ENCODE peak calls at places on chromosomes 7 and 10, in ten cellular contexts. J is GF-D8; W is sciatic nerve; C is astrocyte; Y is Right ventricle myocardium superior; Z is endothelial cell; X is NCI-H2171 treated with DMSO at 0.1 percent for 48 hours; Q is mesenchymal stem cell; T is stimulated activated CD4-positive, alpha-beta T cell treated with anti-CD3 and anti-CD28 coated beads, TNF-alpha, amount 100 ng/mL, for 24 hours; B is activated T-cell treated with anti-CD3 and anti-CD28 coated beads for 48 hours. H is an unnamed sample.

GRCh38 chr10:129589546-129589945 is 122.5 kb downstream of the MGMT start:
- DNase-seq in J (no peak), W (peak; percentile 35), C (no peak), Y (no peak), Z (no peak), X (no peak), Q (no peak), T (no peak), B (no peak), H (no peak)

GRCh38 chr7:142856565-142857245 is 1.8 kb downstream of the EPHB6 start:
- DNase-seq in J (no peak), W (no peak), C (no peak), Y (no peak), Z (no peak), X (no peak), Q (no peak), T (no peak), B (no peak), H (no peak)

GRCh38 chr7:8131694-8132605 is 130.0 kb downstream of the ICA1 start:
- DNase-seq in J (no peak), W (no peak), C (no peak), Y (no peak), Z (no peak), X (no peak), Q (no peak), T (no peak), B (no peak), H (no peak)

GRCh38 chr10:104650072-104650471 is 9.0 kb downstream of the SORCS3 start:
- DNase-seq in J (no peak), W (no peak), C (no peak), Y (no peak), Z (no peak), X (no peak), Q (no peak), T (no peak), B (no peak), H (no peak)

GRCh38 chr10:28737096-28737495 is 59.8 kb downstream of the BAMBI start:
- DNase-seq in J (no peak), W (no peak), C (no peak), Y (no peak), Z (no peak), X (no peak), Q (no peak), T (no peak), B (no peak), H (no peak)

GRCh38 chr10:47026301-47027107 is 115.3 kb downstream of the PTPN20 start:
- DNase-seq in J (no peak), W (peak; percentile 43), C (no peak), Y (peak; percentile 35), Z (peak; percentile 2), X (no peak), Q (no peak), T (no peak), B (no peak), H (no peak)

GRCh38 chr10:77245953-77246352 is 391.7 kb downstream of the KCNMA1 start:
- DNase-seq in J (peak; percentile 39), W (no peak), C (peak; percentile 70), Y (no peak), Z (no peak), X (no peak), Q (peak; percentile 76), T (no peak), B (no peak), H (no peak)

GRCh38 chr10:132704008-132704814 is 81.7 kb downstream of the NKX6-2 start:
- DNase-seq in J (no peak), W (peak; percentile 46), C (no peak), Y (peak; percentile 19), Z (no peak), X (no peak), Q (no peak), T (no peak), B (no peak), H (no peak)

GRCh38 chr10:15167411-15168295 is 840 bp downstream of the NMT2 start:
- DNase-seq in J (no peak), W (peak; percentile 72), C (peak; percentile 44), Y (peak; percentile 62), Z (peak; percentile 77), X (peak; percentile 22), Q (peak; percentile 70), T (peak; percentile 9), B (peak; percentile 38), H (peak; percentile 61)

GRCh38 chr10:70528726-70529362 is 50.3 kb downstream of the PALD1 start:
- DNase-seq in J (no peak), W (no peak), C (peak; percentile 39), Y (peak; percentile 34), Z (no peak), X (peak; percentile 13), Q (peak; percentile 61), T (no peak), B (no peak), H (peak; percentile 45)

GRCh38 chr10:130432850-130433249 is 296.7 kb downstream of the GLRX3 start:
- DNase-seq in J (no peak), W (no peak), C (no peak), Y (no peak), Z (no peak), X (no peak), Q (no peak), T (no peak), B (no peak), H (no peak)

GRCh38 chr10:15857001-15857608 is 3.2 kb downstream of the MINDY3 start:
- DNase-seq in J (peak; percentile 28), W (no peak), C (no peak), Y (no peak), Z (no peak), X (no peak), Q (peak; percentile 4), T (no peak), B (no peak), H (no peak)

GRCh38 chr7:108839091-108839490 is 269.4 kb downstream of the DNAJB9 start:
- DNase-seq in J (no peak), W (no peak), C (peak; percentile 39), Y (no peak), Z (no peak), X (no peak), Q (peak; percentile 9), T (no peak), B (no peak), H (no peak)

GRCh38 chr7:131107343-131108211 is 220.1 kb upstream of the MKLN1 start:
- DNase-seq in J (peak; percentile 40), W (peak; percentile 85), C (peak; percentile 66), Y (peak; percentile 67), Z (peak; percentile 41), X (peak; percentile 72), Q (peak; percentile 96), T (peak; percentile 48), B (peak; percentile 62), H (peak; percentile 61)

GRCh38 chr10:82358486-82359097 is 483.6 kb downstream of the NRG3 start:
- DNase-seq in J (no peak), W (no peak), C (peak; percentile 4), Y (peak; percentile 59), Z (no peak), X (no peak), Q (peak; percentile 20), T (no peak), B (no peak), H (peak; percentile 62)

GRCh38 chr10:10353326-10353725 is 664.3 kb upstream of the CELF2 start:
- DNase-seq in J (no peak), W (no peak), C (no peak), Y (no peak), Z (no peak), X (no peak), Q (no peak), T (no peak), B (no peak), H (no peak)

GRCh38 chr10:13615650-13616049 is 28.9 kb downstream of the PRPF18 start:
- DNase-seq in J (no peak), W (no peak), C (peak; percentile 42), Y (no peak), Z (peak; percentile 23), X (no peak), Q (no peak), T (no peak), B (no peak), H (no peak)